ENCODE peak calls at places on chromosomes 4 and X, in nine cellular contexts. One of them, this sample, is unnamed.

GRCh38 chr4:89929425-89930272 is 35.0 kb downstream of the MMRN1 start:
- DNase-seq in Caki2: no peak
- DNase-seq in tibial artery: no peak
- DNase-seq in CD8-positive, alpha-beta T cell: no peak
- DNase-seq in CD4-positive, alpha-beta memory T cell: peak
- DNase-seq in AG09319: no peak
- DNase-seq in body of pancreas: no peak
- DNase-seq in fibroblast of mammary gland: no peak
- DNase-seq in cardiac muscle cell: no peak
- DNase-seq in this sample: no peak

GRCh38 chr4:89071311-89071710 is 14.3 kb upstream of the FAM13A start:
- DNase-seq in Caki2: no peak
- DNase-seq in tibial artery: no peak
- DNase-seq in CD8-positive, alpha-beta T cell: no peak
- DNase-seq in CD4-positive, alpha-beta memory T cell: no peak
- DNase-seq in AG09319: no peak
- DNase-seq in body of pancreas: no peak
- DNase-seq in fibroblast of mammary gland: no peak
- DNase-seq in cardiac muscle cell: no peak
- DNase-seq in this sample: no peak

GRCh38 chrX:39577976-39578962 is 519.5 kb downstream of the BCOR start:
- DNase-seq in Caki2: no peak
- DNase-seq in tibial artery: peak
- DNase-seq in CD8-positive, alpha-beta T cell: no peak
- DNase-seq in CD4-positive, alpha-beta memory T cell: peak
- DNase-seq in AG09319: no peak
- DNase-seq in body of pancreas: no peak
- DNase-seq in fibroblast of mammary gland: no peak
- DNase-seq in cardiac muscle cell: no peak
- DNase-seq in this sample: no peak

GRCh38 chrX:3712080-3712869 is 1.2 kb downstream of the PRKX start:
- DNase-seq in Caki2: no peak
- DNase-seq in tibial artery: peak
- DNase-seq in CD8-positive, alpha-beta T cell: no peak
- DNase-seq in CD4-positive, alpha-beta memory T cell: no peak
- DNase-seq in AG09319: no peak
- DNase-seq in body of pancreas: peak
- DNase-seq in fibroblast of mammary gland: peak
- DNase-seq in cardiac muscle cell: peak
- DNase-seq in this sample: peak

GRCh38 chrX:33726281-33727160 is 405.6 kb downstream of the FAM47A start:
- DNase-seq in Caki2: no peak
- DNase-seq in tibial artery: no peak
- DNase-seq in CD8-positive, alpha-beta T cell: no peak
- DNase-seq in CD4-positive, alpha-beta memory T cell: no peak
- DNase-seq in AG09319: no peak
- DNase-seq in body of pancreas: no peak
- DNase-seq in fibroblast of mammary gland: no peak
- DNase-seq in cardiac muscle cell: peak
- DNase-seq in this sample: peak

GRCh38 chr4:54091637-54092404 is 8.1 kb upstream of the GSX2 start:
- DNase-seq in Caki2: peak
- DNase-seq in tibial artery: peak
- DNase-seq in CD8-positive, alpha-beta T cell: peak
- DNase-seq in CD4-positive, alpha-beta memory T cell: peak
- DNase-seq in AG09319: no peak
- DNase-seq in body of pancreas: peak
- DNase-seq in fibroblast of mammary gland: peak
- DNase-seq in cardiac muscle cell: peak
- DNase-seq in this sample: no peak

GRCh38 chr4:159267940-159268327 is 165.1 kb downstream of the RAPGEF2 start:
- DNase-seq in Caki2: no peak
- DNase-seq in tibial artery: no peak
- DNase-seq in CD8-positive, alpha-beta T cell: no peak
- DNase-seq in CD4-positive, alpha-beta memory T cell: no peak
- DNase-seq in AG09319: no peak
- DNase-seq in body of pancreas: no peak
- DNase-seq in fibroblast of mammary gland: peak
- DNase-seq in cardiac muscle cell: no peak
- DNase-seq in this sample: no peak

GRCh38 chr4:22030321-22030720 is 81.7 kb upstream of the KCNIP4 start:
- DNase-seq in Caki2: peak
- DNase-seq in tibial artery: no peak
- DNase-seq in CD8-positive, alpha-beta T cell: no peak
- DNase-seq in CD4-positive, alpha-beta memory T cell: no peak
- DNase-seq in AG09319: no peak
- DNase-seq in body of pancreas: no peak
- DNase-seq in fibroblast of mammary gland: no peak
- DNase-seq in cardiac muscle cell: no peak
- DNase-seq in this sample: no peak

GRCh38 chr4:11467931-11468330 is 39.2 kb upstream of the HS3ST1 start:
- DNase-seq in Caki2: no peak
- DNase-seq in tibial artery: no peak
- DNase-seq in CD8-positive, alpha-beta T cell: no peak
- DNase-seq in CD4-positive, alpha-beta memory T cell: no peak
- DNase-seq in AG09319: no peak
- DNase-seq in body of pancreas: no peak
- DNase-seq in fibroblast of mammary gland: no peak
- DNase-seq in cardiac muscle cell: no peak
- DNase-seq in this sample: no peak

GRCh38 chr4:138039010-138039409 is 203.1 kb downstream of the SLC7A11 start:
- DNase-seq in Caki2: no peak
- DNase-seq in tibial artery: no peak
- DNase-seq in CD8-positive, alpha-beta T cell: no peak
- DNase-seq in CD4-positive, alpha-beta memory T cell: no peak
- DNase-seq in AG09319: no peak
- DNase-seq in body of pancreas: no peak
- DNase-seq in fibroblast of mammary gland: peak
- DNase-seq in cardiac muscle cell: no peak
- DNase-seq in this sample: no peak

GRCh38 chr4:77202491-77202890 is 45.5 kb downstream of the CCNG2 start:
- DNase-seq in Caki2: no peak
- DNase-seq in tibial artery: no peak
- DNase-seq in CD8-positive, alpha-beta T cell: no peak
- DNase-seq in CD4-positive, alpha-beta memory T cell: no peak
- DNase-seq in AG09319: no peak
- DNase-seq in body of pancreas: no peak
- DNase-seq in fibroblast of mammary gland: no peak
- DNase-seq in cardiac muscle cell: no peak
- DNase-seq in this sample: no peak

GRCh38 chr4:138243369-138243768 is 1.2 kb upstream of the SLC7A11 start:
- DNase-seq in Caki2: peak
- DNase-seq in tibial artery: no peak
- DNase-seq in CD8-positive, alpha-beta T cell: no peak
- DNase-seq in CD4-positive, alpha-beta memory T cell: no peak
- DNase-seq in AG09319: no peak
- DNase-seq in body of pancreas: no peak
- DNase-seq in fibroblast of mammary gland: no peak
- DNase-seq in cardiac muscle cell: no peak
- DNase-seq in this sample: no peak

GRCh38 chrX:17441965-17442364 is 67.0 kb downstream of the NHS start:
- DNase-seq in Caki2: no peak
- DNase-seq in tibial artery: no peak
- DNase-seq in CD8-positive, alpha-beta T cell: no peak
- DNase-seq in CD4-positive, alpha-beta memory T cell: no peak
- DNase-seq in AG09319: no peak
- DNase-seq in body of pancreas: no peak
- DNase-seq in fibroblast of mammary gland: peak
- DNase-seq in cardiac muscle cell: no peak
- DNase-seq in this sample: no peak

GRCh38 chr4:71360844-71361243 is 22.0 kb downstream of the SLC4A4 start:
- DNase-seq in Caki2: no peak
- DNase-seq in tibial artery: no peak
- DNase-seq in CD8-positive, alpha-beta T cell: no peak
- DNase-seq in CD4-positive, alpha-beta memory T cell: no peak
- DNase-seq in AG09319: no peak
- DNase-seq in body of pancreas: no peak
- DNase-seq in fibroblast of mammary gland: no peak
- DNase-seq in cardiac muscle cell: no peak
- DNase-seq in this sample: no peak

GRCh38 chr4:87326460-87326859 is 3.8 kb upstream of the HSD17B13 start:
- DNase-seq in Caki2: no peak
- DNase-seq in tibial artery: no peak
- DNase-seq in CD8-positive, alpha-beta T cell: no peak
- DNase-seq in CD4-positive, alpha-beta memory T cell: no peak
- DNase-seq in AG09319: no peak
- DNase-seq in body of pancreas: no peak
- DNase-seq in fibroblast of mammary gland: no peak
- DNase-seq in cardiac muscle cell: no peak
- DNase-seq in this sample: no peak

GRCh38 chrX:8042304-8042703 is 115.1 kb upstream of the PNPLA4 start:
- DNase-seq in Caki2: peak
- DNase-seq in tibial artery: no peak
- DNase-seq in CD8-positive, alpha-beta T cell: no peak
- DNase-seq in CD4-positive, alpha-beta memory T cell: no peak
- DNase-seq in AG09319: no peak
- DNase-seq in body of pancreas: no peak
- DNase-seq in fibroblast of mammary gland: no peak
- DNase-seq in cardiac muscle cell: no peak
- DNase-seq in this sample: no peak

GRCh38 chr4:153204247-153205027 is at the start of gene TRIM2:
- DNase-seq in Caki2: peak
- DNase-seq in tibial artery: peak
- DNase-seq in CD8-positive, alpha-beta T cell: no peak
- DNase-seq in CD4-positive, alpha-beta memory T cell: no peak
- DNase-seq in AG09319: no peak
- DNase-seq in body of pancreas: peak
- DNase-seq in fibroblast of mammary gland: peak
- DNase-seq in cardiac muscle cell: peak
- DNase-seq in this sample: peak

GRCh38 chr4:174036111-174036510 is 247.4 kb downstream of the FBXO8 start:
- DNase-seq in Caki2: no peak
- DNase-seq in tibial artery: no peak
- DNase-seq in CD8-positive, alpha-beta T cell: no peak
- DNase-seq in CD4-positive, alpha-beta memory T cell: no peak
- DNase-seq in AG09319: no peak
- DNase-seq in body of pancreas: no peak
- DNase-seq in fibroblast of mammary gland: peak
- DNase-seq in cardiac muscle cell: no peak
- DNase-seq in this sample: no peak

GRCh38 chrX:50813843-50814661 is at the start of gene SHROOM4:
- DNase-seq in Caki2: peak
- DNase-seq in tibial artery: peak
- DNase-seq in CD8-positive, alpha-beta T cell: no peak
- DNase-seq in CD4-positive, alpha-beta memory T cell: no peak
- DNase-seq in AG09319: no peak
- DNase-seq in body of pancreas: no peak
- DNase-seq in fibroblast of mammary gland: peak
- DNase-seq in cardiac muscle cell: peak
- DNase-seq in this sample: peak

GRCh38 chr4:149145803-149146202 is 669.8 kb downstream of the IQCM start:
- DNase-seq in Caki2: no peak
- DNase-seq in tibial artery: no peak
- DNase-seq in CD8-positive, alpha-beta T cell: no peak
- DNase-seq in CD4-positive, alpha-beta memory T cell: no peak
- DNase-seq in AG09319: no peak
- DNase-seq in body of pancreas: no peak
- DNase-seq in fibroblast of mammary gland: peak
- DNase-seq in cardiac muscle cell: no peak
- DNase-seq in this sample: no peak

GRCh38 chr4:127140306-127140705 is 492.5 kb upstream of the INTU start:
- DNase-seq in Caki2: no peak
- DNase-seq in tibial artery: no peak
- DNase-seq in CD8-positive, alpha-beta T cell: no peak
- DNase-seq in CD4-positive, alpha-beta memory T cell: no peak
- DNase-seq in AG09319: no peak
- DNase-seq in body of pancreas: no peak
- DNase-seq in fibroblast of mammary gland: peak
- DNase-seq in cardiac muscle cell: no peak
- DNase-seq in this sample: no peak

GRCh38 chrX:120561634-120562568 is 1.1 kb upstream of the CUL4B start:
- DNase-seq in Caki2: peak
- DNase-seq in tibial artery: no peak
- DNase-seq in CD8-positive, alpha-beta T cell: no peak
- DNase-seq in CD4-positive, alpha-beta memory T cell: no peak
- DNase-seq in AG09319: no peak
- DNase-seq in body of pancreas: no peak
- DNase-seq in fibroblast of mammary gland: no peak
- DNase-seq in cardiac muscle cell: no peak
- DNase-seq in this sample: no peak

GRCh38 chrX:617401-617800 is 13.2 kb upstream of the SHOX start:
- DNase-seq in Caki2: no peak
- DNase-seq in tibial artery: no peak
- DNase-seq in CD8-positive, alpha-beta T cell: no peak
- DNase-seq in CD4-positive, alpha-beta memory T cell: no peak
- DNase-seq in AG09319: no peak
- DNase-seq in body of pancreas: no peak
- DNase-seq in fibroblast of mammary gland: no peak
- DNase-seq in cardiac muscle cell: no peak
- DNase-seq in this sample: no peak

GRCh38 chrX:7987160-7987992 is 60.2 kb upstream of the PNPLA4 start:
- DNase-seq in Caki2: no peak
- DNase-seq in tibial artery: no peak
- DNase-seq in CD8-positive, alpha-beta T cell: no peak
- DNase-seq in CD4-positive, alpha-beta memory T cell: no peak
- DNase-seq in AG09319: no peak
- DNase-seq in body of pancreas: no peak
- DNase-seq in fibroblast of mammary gland: no peak
- DNase-seq in cardiac muscle cell: no peak
- DNase-seq in this sample: no peak

GRCh38 chrX:104921606-104922205 is 298.8 kb downstream of the TEX13A start:
- DNase-seq in Caki2: no peak
- DNase-seq in tibial artery: no peak
- DNase-seq in CD8-positive, alpha-beta T cell: no peak
- DNase-seq in CD4-positive, alpha-beta memory T cell: no peak
- DNase-seq in AG09319: no peak
- DNase-seq in body of pancreas: no peak
- DNase-seq in fibroblast of mammary gland: no peak
- DNase-seq in cardiac muscle cell: no peak
- DNase-seq in this sample: no peak

GRCh38 chrX:39985551-39985950 is 112.2 kb downstream of the BCOR start:
- DNase-seq in Caki2: no peak
- DNase-seq in tibial artery: no peak
- DNase-seq in CD8-positive, alpha-beta T cell: no peak
- DNase-seq in CD4-positive, alpha-beta memory T cell: no peak
- DNase-seq in AG09319: no peak
- DNase-seq in body of pancreas: peak
- DNase-seq in fibroblast of mammary gland: no peak
- DNase-seq in cardiac muscle cell: no peak
- DNase-seq in this sample: no peak

GRCh38 chrX:45668686-45669443 is 468.2 kb upstream of the DIPK2B start:
- DNase-seq in Caki2: peak
- DNase-seq in tibial artery: no peak
- DNase-seq in CD8-positive, alpha-beta T cell: no peak
- DNase-seq in CD4-positive, alpha-beta memory T cell: no peak
- DNase-seq in AG09319: peak
- DNase-seq in body of pancreas: no peak
- DNase-seq in fibroblast of mammary gland: peak
- DNase-seq in cardiac muscle cell: no peak
- DNase-seq in this sample: no peak

GRCh38 chr4:152936446-152937279 is 540 bp downstream of the FHDC1 start:
- DNase-seq in Caki2: peak
- DNase-seq in tibial artery: no peak
- DNase-seq in CD8-positive, alpha-beta T cell: no peak
- DNase-seq in CD4-positive, alpha-beta memory T cell: peak
- DNase-seq in AG09319: no peak
- DNase-seq in body of pancreas: peak
- DNase-seq in fibroblast of mammary gland: peak
- DNase-seq in cardiac muscle cell: peak
- DNase-seq in this sample: peak

GRCh38 chr4:75036046-75036445 is 103.1 kb downstream of the PARM1 start:
- DNase-seq in Caki2: no peak
- DNase-seq in tibial artery: no peak
- DNase-seq in CD8-positive, alpha-beta T cell: no peak
- DNase-seq in CD4-positive, alpha-beta memory T cell: no peak
- DNase-seq in AG09319: no peak
- DNase-seq in body of pancreas: no peak
- DNase-seq in fibroblast of mammary gland: no peak
- DNase-seq in cardiac muscle cell: no peak
- DNase-seq in this sample: no peak

GRCh38 chrX:12975999-12976558 is 1.2 kb downstream of the TMSB4X start:
- DNase-seq in Caki2: peak
- DNase-seq in tibial artery: peak
- DNase-seq in CD8-positive, alpha-beta T cell: no peak
- DNase-seq in CD4-positive, alpha-beta memory T cell: peak
- DNase-seq in AG09319: no peak
- DNase-seq in body of pancreas: no peak
- DNase-seq in fibroblast of mammary gland: no peak
- DNase-seq in cardiac muscle cell: peak
- DNase-seq in this sample: peak

GRCh38 chr4:77385124-77385969 is 220.3 kb upstream of the CXCL13 start:
- DNase-seq in Caki2: peak
- DNase-seq in tibial artery: peak
- DNase-seq in CD8-positive, alpha-beta T cell: peak
- DNase-seq in CD4-positive, alpha-beta memory T cell: no peak
- DNase-seq in AG09319: peak
- DNase-seq in body of pancreas: peak
- DNase-seq in fibroblast of mammary gland: peak
- DNase-seq in cardiac muscle cell: peak
- DNase-seq in this sample: peak